ENCODE peak calls at places on chromosomes 7 and 10, in eight cellular contexts. U is breast epithelium, S is mammary epithelial cell, F is small intestine, E is A549, J is right lobe of liver, O is heart right ventricle, D is OCI-LY7. G is an unnamed sample.
A peak's percentile ranks its signal among the peaks of the same experiment; 100 is the strongest.

GRCh38 chr10:82256275-82256674 is 381.3 kb downstream of the NRG3 start:
- DNase-seq in F (no peak), U (no peak), S (no peak), O (no peak), J (no peak), E (no peak), D (peak; percentile 38), G (no peak)

GRCh38 chr10:34369120-34369519 is 446.0 kb downstream of the PARD3 start:
- DNase-seq in F (no peak), S (no peak), U (no peak), O (no peak), E (no peak), J (no peak), D (no peak), G (no peak)

GRCh38 chr7:149803551-149804074 is 30.2 kb upstream of the ZNF467 start:
- DNase-seq in F (no peak), D (no peak), J (no peak), E (no peak), S (no peak), U (no peak), O (no peak), G (no peak)

GRCh38 chr10:114401195-114401741 is 3.0 kb downstream of the AFAP1L2 start:
- DNase-seq in D (no peak), O (peak; percentile 73), E (no peak), S (no peak), F (no peak), U (no peak), J (no peak), G (peak; percentile 65)

GRCh38 chr10:133405272-133405671 is 11.3 kb downstream of the MTG1 start:
- DNase-seq in D (no peak), S (no peak), J (no peak), O (no peak), U (no peak), E (no peak), F (no peak), G (no peak)

GRCh38 chr10:97220371-97220770 is 34.6 kb upstream of the SLIT1 start:
- DNase-seq in D (no peak), U (no peak), E (no peak), J (no peak), S (no peak), F (no peak), O (no peak), G (no peak)

GRCh38 chr7:14835399-14835798 is 67.2 kb downstream of the DGKB start:
- DNase-seq in O (peak; percentile 8), S (no peak), D (no peak), U (no peak), E (no peak), F (no peak), J (no peak), G (no peak)

GRCh38 chr10:108445746-108446145 is 1281.2 kb upstream of the SORCS1 start:
- DNase-seq in E (no peak), U (no peak), S (no peak), D (no peak), F (no peak), O (no peak), J (no peak), G (no peak)

GRCh38 chr10:13450078-13450477 is 78.7 kb downstream of the BEND7 start:
- DNase-seq in J (no peak), O (no peak), U (no peak), E (no peak), D (no peak), F (no peak), S (peak; percentile 81), G (no peak)

GRCh38 chr7:47382200-47382599 is 199.7 kb downstream of the TNS3 start:
- DNase-seq in O (no peak), F (no peak), U (no peak), E (no peak), S (no peak), J (no peak), D (no peak), G (no peak)

GRCh38 chr7:34327681-34328080 is 330.3 kb upstream of the NPSR1 start:
- DNase-seq in J (no peak), E (no peak), D (no peak), S (no peak), F (no peak), U (no peak), O (no peak), G (no peak)

GRCh38 chr7:2384354-2385243 is 18.8 kb upstream of the CHST12 start:
- DNase-seq in F (no peak), D (no peak), E (no peak), J (no peak), O (no peak), U (no peak), S (no peak), G (no peak)

GRCh38 chr10:128281343-128281742 is 155.1 kb upstream of the MKI67 start:
- DNase-seq in O (no peak), J (no peak), E (no peak), U (no peak), F (no peak), S (no peak), D (no peak), G (no peak)
- H3K9me3 ChIP-seq in O (no peaks in the 10 kb centered on the region), J (no peaks in the 10 kb centered on the region), E (no peaks in the 10 kb centered on the region), U (no peaks in the 10 kb centered on the region), F (no peaks in the 10 kb centered on the region), S (peaks cover 13% of the 10 kb centered on the region), D (no peaks in the 10 kb centered on the region), G (no peaks in the 10 kb centered on the region)

DNA sequence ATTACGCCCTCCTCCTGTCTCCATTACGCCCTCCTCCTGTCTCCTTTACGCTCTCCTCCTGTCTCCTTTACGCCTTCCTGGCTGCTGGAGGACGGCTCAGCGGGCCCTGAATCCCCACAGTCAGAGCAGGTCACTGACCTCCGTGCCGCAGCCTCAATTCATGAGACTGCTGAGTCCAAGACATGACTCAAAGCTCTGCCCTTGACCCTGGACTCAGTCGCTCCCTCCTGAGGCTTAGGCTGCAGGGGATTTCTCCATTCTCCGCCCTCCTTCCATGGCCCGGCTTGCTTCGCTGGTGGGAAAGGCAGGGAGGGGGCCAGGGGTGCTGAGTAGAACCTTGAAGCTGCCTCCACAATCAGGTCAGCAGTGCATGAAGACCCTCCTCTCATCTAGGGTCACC is 21.0 kb upstream of the FOXL3 start:
- DNase-seq in D (no peak), J (no peak), S (no peak), F (no peak), U (no peak), O (no peak), E (no peak), G (no peak)
- H3K9me3 ChIP-seq in D (peaks cover 5% of the 10 kb centered on the region), J (no peaks in the 10 kb centered on the region), S (peaks cover 6% of the 10 kb centered on the region), F (no peaks in the 10 kb centered on the region), U (peaks cover 15% of the 10 kb centered on the region), O (peaks cover 11% of the 10 kb centered on the region), E (peaks cover 31% of the 10 kb centered on the region), G (peaks cover 3% of the 10 kb centered on the region)

DNA sequence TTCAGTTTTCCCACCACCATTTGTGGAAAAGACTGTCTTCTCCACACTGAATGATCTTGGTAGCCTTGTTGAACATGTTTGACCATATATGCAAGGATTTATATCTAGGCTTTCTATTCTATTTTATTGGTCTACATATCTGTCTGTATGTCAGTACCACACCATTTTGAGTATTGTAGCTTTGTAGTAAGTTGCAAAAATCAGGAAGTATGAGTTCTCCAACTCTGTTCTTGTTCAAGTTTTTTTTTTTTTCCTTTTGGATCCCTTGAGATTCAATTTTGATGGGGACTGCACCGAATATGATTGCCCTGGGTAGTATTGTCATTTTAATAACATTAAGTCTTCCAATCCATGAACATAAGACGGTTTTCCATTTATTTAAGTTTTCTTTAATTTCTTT is 176.8 kb downstream of the DNAJC1 start:
- DNase-seq in D (no peak), F (no peak), O (no peak), J (no peak), U (no peak), S (no peak), E (no peak), G (no peak)
- H3K9me3 ChIP-seq in D (peaks cover 19% of the 10 kb centered on the region), F (peaks cover 2% of the 10 kb centered on the region), O (peaks cover 71% of the 10 kb centered on the region), J (peaks cover 8% of the 10 kb centered on the region), U (peaks cover 17% of the 10 kb centered on the region), S (peaks cover 12% of the 10 kb centered on the region), E (peaks cover 52% of the 10 kb centered on the region), G (peaks cover 38% of the 10 kb centered on the region)

DNA sequence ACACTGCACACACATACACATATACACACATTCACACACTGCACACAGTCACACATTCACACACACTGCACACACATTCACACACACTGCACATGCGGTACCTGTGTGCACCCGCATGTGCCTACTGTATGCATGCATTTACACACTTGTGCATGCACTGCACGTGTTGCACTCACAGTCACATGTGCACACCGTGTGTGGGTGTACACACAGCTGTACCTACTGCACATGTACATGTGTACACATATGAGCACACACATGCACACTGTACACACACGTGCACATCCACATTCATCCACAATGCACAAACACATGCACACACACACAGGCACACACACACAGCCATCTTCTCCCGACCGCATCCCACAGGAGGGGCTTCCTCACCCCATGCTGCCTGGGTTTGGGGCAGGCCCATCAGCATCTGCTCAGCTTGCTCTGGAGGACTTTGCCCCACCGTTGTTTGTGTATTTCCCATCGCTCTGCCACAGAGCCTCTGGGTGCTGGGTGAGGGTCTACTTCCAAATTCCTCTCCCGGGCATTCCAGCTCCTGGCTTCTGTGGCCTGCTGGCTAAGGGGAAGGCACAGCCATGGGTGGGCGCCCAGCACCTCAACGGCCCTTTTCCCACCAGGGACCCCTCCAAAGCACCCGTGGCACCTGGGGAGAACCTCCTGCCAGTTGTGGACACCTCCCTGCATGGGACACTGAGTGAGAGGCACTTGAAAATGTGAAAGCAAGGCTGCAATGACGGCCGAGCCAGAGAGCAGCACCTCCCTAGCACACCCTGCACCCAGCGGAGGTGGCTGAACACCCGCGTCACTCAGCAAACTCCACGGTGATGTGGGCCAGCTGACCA is 324.3 kb downstream of the PTPRN2 start:
- DNase-seq in E (no peak), F (no peak), D (no peak), S (no peak), O (no peak), U (no peak), J (no peak), G (no peak)
- H3K9me3 ChIP-seq in E (peaks cover 5% of the 10 kb centered on the region), F (no peaks in the 10 kb centered on the region), D (peaks cover 8% of the 10 kb centered on the region), S (peaks cover 75% of the 10 kb centered on the region), O (no peaks in the 10 kb centered on the region), U (no peaks in the 10 kb centered on the region), J (no peaks in the 10 kb centered on the region), G (no peaks in the 10 kb centered on the region)

G was measured in heart left ventricle.